ENCODE peak calls at places on chromosomes 6 and 20, in four cellular contexts. L is neural progenitor cell, E is PC-9, W is heart left ventricle. I is an unnamed sample.

GRCh38 chr6:154318711-154319110 is 37.9 kb downstream of the IPCEF1 start:
- DNase-seq in W (no peak), L (no peak), E (no peak), I (no peak)

GRCh38 chr6:151059612-151060095 is 180.1 kb upstream of the AKAP12 start:
- DNase-seq in E (no peak), W (no peak), L (no peak), I (no peak)

GRCh38 chr6:168239374-168239773 is 80.2 kb downstream of the DACT2 start:
- DNase-seq in W (no peak), L (no peak), E (no peak), I (peak)

GRCh38 chr20:23048283-23049200 is 930 bp downstream of the THBD start:
- DNase-seq in E (peak), W (peak), L (peak), I (peak)

GRCh38 chr6:20816126-20816525 is 281.9 kb downstream of the CDKAL1 start:
- DNase-seq in L (no peak), W (no peak), E (no peak), I (no peak)

GRCh38 chr20:23387118-23387443 is 25.1 kb downstream of the GZF1 start:
- DNase-seq in E (no peak), L (no peak), W (no peak), I (no peak)

GRCh38 chr6:31666337-31666960 is 569 bp downstream of the CSNK2B start:
- DNase-seq in E (no peak), L (no peak), W (no peak), I (no peak)

GRCh38 chr6:31901415-31901952 is 402 bp downstream of the ZBTB12 start:
- DNase-seq in L (peak), E (peak), W (peak), I (peak)

GRCh38 chr6:148466158-148466557 is 123.5 kb downstream of the SASH1 start:
- DNase-seq in E (no peak), L (no peak), W (no peak), I (no peak)

GRCh38 chr6:73774311-73774766 is 78.3 kb downstream of the CD109 start:
- DNase-seq in W (peak), L (no peak), E (peak), I (peak)

GRCh38 chr6:83928286-83928685 is 68.8 kb downstream of the CYB5R4 start:
- DNase-seq in E (no peak), W (no peak), L (no peak), I (no peak)

GRCh38 chr20:8842525-8842924 is 226.4 kb upstream of the PLCB4 start:
- DNase-seq in L (no peak), W (no peak), E (no peak), I (no peak)

GRCh38 chr20:52190437-52191131 is 995 bp downstream of the ZFP64 start:
- DNase-seq in W (peak), E (peak), L (peak), I (peak)

GRCh38 chr6:26157150-26157837 is 70.1 kb downstream of the HFE start:
- DNase-seq in E (peak), L (peak), W (peak), I (peak)

GRCh38 chr6:83702077-83702476 is 6.8 kb downstream of the SNAP91 start:
- DNase-seq in W (no peak), L (no peak), E (no peak), I (no peak)

GRCh38 chr6:127090051-127090450 is 28.4 kb upstream of the RSPO3 start:
- DNase-seq in W (no peak), E (no peak), L (peak), I (no peak)

GRCh38 chr6:117847912-117848311 is 59.2 kb upstream of the SLC35F1 start:
- DNase-seq in E (no peak), W (no peak), L (no peak), I (no peak)

GRCh38 chr6:28224131-28225055 is 682 bp upstream of the ZSCAN9 start:
- DNase-seq in L (no peak), W (no peak), E (no peak), I (no peak)

GRCh38 chr6:26045046-26045938 is 41.9 kb upstream of the HFE start:
- DNase-seq in W (peak), E (peak), L (no peak), I (no peak)

GRCh38 chr6:170143401-170144150 is 147.3 kb downstream of the DLL1 start:
- DNase-seq in E (no peak), L (no peak), W (peak), I (no peak)

GRCh38 chr6:129946439-129947140 is 71.8 kb upstream of the L3MBTL3 start:
- DNase-seq in L (peak), E (no peak), W (no peak), I (peak)

GRCh38 chr20:46810442-46811327 is 84.0 kb upstream of the EYA2 start:
- DNase-seq in L (no peak), W (no peak), E (no peak), I (no peak)

GRCh38 chr6:12602951-12603710 is 113.4 kb upstream of the PHACTR1 start:
- DNase-seq in L (peak), W (no peak), E (peak), I (peak)

GRCh38 chr6:141675957-141676356 is 456.8 kb upstream of the GJE1 start:
- DNase-seq in L (no peak), W (no peak), E (no peak), I (no peak)

GRCh38 chr6:90098025-90098474 is 198.6 kb downstream of the BACH2 start:
- DNase-seq in L (no peak), E (no peak), W (peak), I (peak)

GRCh38 chr20:24648919-24649318 is 179.5 kb downstream of the SYNDIG1 start:
- DNase-seq in L (no peak), E (no peak), W (no peak), I (no peak)

GRCh38 chr20:33947709-33948295 is 45.9 kb upstream of the RALY start:
- DNase-seq in W (no peak), L (peak), E (peak), I (peak)
- H3K4me3 ChIP-seq in W (no peak), L (no peak), E (no peak), I (no peak)

DNA sequence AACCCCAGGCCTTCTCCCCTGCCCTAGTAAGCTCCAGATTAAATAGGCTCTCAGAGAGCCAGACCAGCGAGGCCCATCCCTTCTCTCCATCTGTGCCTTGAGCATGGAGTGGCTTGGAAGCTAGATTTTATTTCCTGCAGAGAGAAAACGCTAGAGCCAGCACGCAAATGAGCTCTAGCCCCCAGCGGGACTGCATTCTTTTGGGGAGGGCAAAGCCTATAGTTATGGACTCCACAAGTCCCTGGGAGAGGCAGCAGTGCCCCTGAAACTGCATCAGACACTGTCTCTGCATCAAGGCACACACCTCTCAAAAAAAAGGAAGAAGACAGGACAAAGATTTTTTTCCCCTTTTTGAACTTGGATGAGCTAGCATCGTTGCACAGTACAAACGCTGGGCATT is 15.8 kb downstream of the FOXF2 start:
- DNase-seq in W (no peak), L (no peak), E (no peak), I (no peak)
- TF ChIP-seq CTCF in W (no peak), L (no peak), E (no peak), I (no peak)

DNA sequence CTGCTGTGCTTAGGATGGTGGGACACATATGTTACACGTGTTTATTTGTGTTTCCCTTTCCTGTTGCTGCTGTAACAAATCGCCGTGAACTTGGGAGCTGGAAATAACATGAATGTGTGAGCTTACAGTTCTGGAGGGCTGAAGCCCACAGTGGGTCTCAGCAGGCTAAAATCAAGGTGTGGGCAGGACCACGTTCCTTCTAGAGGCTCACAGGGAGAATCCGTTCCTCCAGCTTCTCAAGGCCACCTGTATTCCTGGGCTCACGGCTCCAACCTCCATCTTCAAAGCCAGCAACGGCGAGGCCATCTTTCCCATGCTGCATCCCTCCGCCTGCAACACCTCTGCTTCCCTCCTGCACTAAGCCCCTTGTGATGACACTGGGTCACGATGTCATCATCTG is 27.4 kb upstream of the PTGIS start:
- DNase-seq in E (no peak), W (no peak), L (no peak), I (no peak)
- H3K27ac ChIP-seq in E (peak), W (no peak), L (no peak), I (no peak)

DNA sequence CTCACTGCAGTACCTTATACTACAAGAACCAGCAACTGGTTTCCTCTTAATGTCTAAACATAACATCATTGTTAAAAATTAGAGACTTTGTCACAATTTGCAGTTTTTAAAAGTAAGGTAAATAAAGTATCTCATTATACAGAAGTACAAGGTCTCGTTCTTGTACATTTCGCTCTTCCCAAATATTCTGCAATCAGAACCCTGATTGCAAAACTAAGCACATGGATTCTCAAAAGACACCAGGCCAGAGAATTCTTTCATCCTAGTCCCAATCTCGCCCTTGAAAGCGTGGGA is 370 bp upstream of the AKAP7 start:
- DNase-seq in W (no peak), E (no peak), L (no peak), I (no peak)
- H3K4me3 ChIP-seq in W (peak), E (peak), L (peak), I (peak)

DNA sequence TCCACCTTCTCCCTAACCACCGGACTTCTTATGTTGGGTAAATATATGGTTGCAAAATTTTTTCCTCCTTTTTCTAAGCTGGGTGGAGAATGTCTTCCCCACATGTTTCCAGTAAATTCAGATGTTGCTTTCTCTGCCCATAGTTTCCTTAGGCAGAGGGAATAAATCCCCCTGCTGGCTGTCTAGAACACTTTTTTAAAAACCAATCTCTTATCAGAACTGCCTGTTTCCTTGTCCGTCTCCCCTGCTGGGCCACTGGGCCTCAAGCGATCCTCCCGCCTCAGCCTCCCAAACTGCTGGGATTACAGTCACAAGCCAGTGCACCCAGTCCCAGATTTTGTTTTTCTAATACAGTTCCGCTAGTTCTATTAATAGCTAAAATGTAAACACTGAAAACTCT is 9.9 kb upstream of the WFDC2 start:
- DNase-seq in W (no peak), L (no peak), E (no peak), I (no peak)
- TF ChIP-seq CTCF in W (no peak), L (no peak), E (peak), I (peak)

GRCh38 chr6:46490425-46491200 is 636 bp downstream of the RCAN2 start:
- DNase-seq in W (peak), E (peak), L (peak), I (peak)

GRCh38 chr6:46486186-46486585 is 5.1 kb downstream of the RCAN2 start:
- DNase-seq in L (no peak), W (no peak), E (no peak), I (no peak)

GRCh38 chr6:46491201-46491788 is at the start of gene RCAN2:
- DNase-seq in W (peak), E (peak), L (peak), I (peak)

GRCh38 chr6:46491789-46492547 is 719 bp upstream of the RCAN2 start:
- DNase-seq in E (peak), W (peak), L (peak), I (peak)
- H3K27ac ChIP-seq in E (no peak), W (peak), L (no peak), I (peak)

GRCh38 chr6:15628499-15629131 is 34.2 kb downstream of the DTNBP1 start:
- DNase-seq in W (no peak), L (no peak), E (no peak), I (no peak)

GRCh38 chr6:15627829-15628228 is 35.0 kb downstream of the DTNBP1 start:
- DNase-seq in W (no peak), L (no peak), E (no peak), I (no peak)

GRCh38 chr6:15626878-15627683 is 35.7 kb downstream of the DTNBP1 start:
- DNase-seq in L (no peak), W (no peak), E (no peak), I (peak)

GRCh38 chr6:15623282-15624116 is 39.3 kb downstream of the DTNBP1 start:
- DNase-seq in E (no peak), W (no peak), L (no peak), I (peak)

GRCh38 chr6:15626160-15626559 is 36.7 kb downstream of the DTNBP1 start:
- DNase-seq in L (no peak), W (no peak), E (no peak), I (no peak)
- H3K4me3 ChIP-seq in L (no peak), W (no peak), E (no peak), I (no peak)

GRCh38 chr6:7424967-7425807 is 35.6 kb downstream of the RIOK1 start:
- DNase-seq in E (peak), W (no peak), L (no peak), I (peak)
- TF ChIP-seq CTCF in E (peak), W (peak), L (peak), I (peak)

DNA sequence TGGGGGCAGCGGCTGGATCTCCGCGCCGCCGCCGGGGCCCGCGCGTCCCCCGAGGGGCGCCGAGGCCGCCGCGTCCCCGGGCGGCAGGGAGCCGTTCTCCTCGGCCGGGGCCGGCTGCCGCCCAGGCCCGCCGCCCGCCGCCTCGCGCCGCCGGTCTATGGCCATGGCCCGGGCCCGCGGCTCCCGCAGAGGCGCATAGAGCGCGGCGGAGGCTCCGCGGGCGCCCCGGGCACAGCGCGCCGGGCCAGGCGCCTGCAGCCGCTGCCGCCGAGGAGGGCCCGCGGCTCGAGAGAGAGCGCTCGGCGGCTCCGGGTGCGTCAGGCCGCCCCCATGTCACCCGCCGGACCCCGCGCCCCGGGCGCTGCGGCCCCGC is 469 bp downstream of the SLC22A23 start:
- DNase-seq in E (no peak), L (no peak), W (no peak), I (no peak)
- H3K27ac ChIP-seq in E (no peak), L (no peak), W (no peak), I (no peak)

I was measured in cardiac muscle cell.